ENCODE peak calls at places on chromosomes 12 and 14, in six cellular contexts. K is gastrocnemius medialis, D is fibroblast of the aortic adventitia, J is occipital lobe, F is RPMI7951, C is LoVo. W is an unnamed sample.

GRCh38 chr14:97697772-97698171 is 900.6 kb downstream of the VRK1 start:
- DNase-seq in F (no peak), K (no peak), J (no peak), D (no peak), C (no peak), W (no peak)

GRCh38 chr12:57299514-57300016 is 48.6 kb upstream of the STAC3 start:
- DNase-seq in F (no peak), D (peak), J (no peak), K (no peak), C (no peak), W (no peak)

GRCh38 chr14:75559451-75560187 is 18.8 kb upstream of the FLVCR2 start:
- DNase-seq in J (no peak), F (peak), D (peak), K (peak), C (peak), W (no peak)

GRCh38 chr12:109612975-109613502 is 39.4 kb downstream of the MVK start:
- DNase-seq in F (peak), K (no peak), C (no peak), D (peak), J (no peak), W (peak)

GRCh38 chr12:54038760-54039414 is 6.0 kb downstream of the HOXC5 start:
- DNase-seq in K (peak), F (no peak), C (no peak), D (no peak), J (no peak), W (no peak)

GRCh38 chr14:29442720-29443119 is 484.9 kb downstream of the PRKD1 start:
- DNase-seq in F (peak), D (peak), K (no peak), C (no peak), J (no peak), W (no peak)

GRCh38 chr14:63692309-63693020 is 35.4 kb downstream of the SGPP1 start:
- DNase-seq in C (no peak), K (no peak), F (no peak), D (no peak), J (no peak), W (no peak)

GRCh38 chr14:94550041-94550440 is 11.2 kb upstream of the SERPINA4 start:
- DNase-seq in J (no peak), C (no peak), F (no peak), K (no peak), D (no peak), W (no peak)

GRCh38 chr12:101700299-101700820 is 2.9 kb downstream of the CHPT1 start:
- DNase-seq in C (no peak), K (no peak), D (no peak), J (no peak), F (no peak), W (no peak)

GRCh38 chr14:59919582-59920377 is at the start of gene LRRC9:
- DNase-seq in C (no peak), K (no peak), F (peak), D (no peak), J (peak), W (no peak)

GRCh38 chr12:57242329-57242690 is 8.7 kb downstream of the STAC3 start:
- DNase-seq in D (no peak), J (peak), C (no peak), K (peak), F (no peak), W (no peak)

GRCh38 chr14:65229431-65230286 is 127.3 kb upstream of the MAX start:
- DNase-seq in C (peak), F (peak), K (no peak), J (no peak), D (peak), W (peak)

GRCh38 chr12:15634010-15634676 is 155.0 kb downstream of the EPS8 start:
- DNase-seq in F (no peak), D (peak), C (no peak), J (no peak), K (no peak), W (no peak)

GRCh38 chr12:51620448-51620847 is 29.4 kb downstream of the SCN8A start:
- DNase-seq in K (no peak), F (no peak), C (no peak), J (no peak), D (peak), W (no peak)

GRCh38 chr12:50084775-50085614 is at the start of gene SMARCD1:
- DNase-seq in D (peak), F (peak), C (peak), K (peak), J (peak), W (peak)